ENCODE peak calls at places on chromosomes 2 and 18, in five cellular contexts. Q, E, I, K and Y are unnamed samples.
A peak's percentile ranks its signal among the peaks of the same experiment; 100 is the strongest.

GRCh38 chr2:25558262-25558661 is 115.1 kb downstream of the DTNB start:
- DNase-seq in Q (peak; percentile 76), E (no peak), I (peak; percentile 63), K (peak; percentile 41), Y (no peak)

GRCh38 chr2:24793752-24794477 is 690 bp downstream of the CENPO start:
- DNase-seq in Q (peak; percentile 40), E (no peak), I (peak; percentile 35), K (no peak), Y (no peak)

GRCh38 chr2:44918095-44918775 is 23.3 kb upstream of the SIX3 start:
- DNase-seq in Q (no peak), E (no peak), I (no peak), K (no peak), Y (no peak)

GRCh38 chr2:43605851-43606250 is 10.0 kb upstream of the THADA start:
- DNase-seq in Q (no peak), E (no peak), I (no peak), K (no peak), Y (no peak)

GRCh38 chr18:31401156-31402025 is 24.8 kb downstream of the DSG4 start:
- DNase-seq in Q (no peak), E (no peak), I (no peak), K (no peak), Y (no peak)

GRCh38 chr18:56003009-56003408 is 415.0 kb upstream of the TCF4 start:
- DNase-seq in Q (no peak), E (no peak), I (no peak), K (no peak), Y (no peak)

GRCh38 chr2:126893153-126893552 is 5.5 kb upstream of the TEX51 start:
- DNase-seq in Q (no peak), E (no peak), I (no peak), K (no peak), Y (no peak)

GRCh38 chr2:156331572-156332451 is 709 bp downstream of the NR4A2 start:
- DNase-seq in Q (no peak), E (peak; percentile 72), I (peak; percentile 83), K (peak; percentile 60), Y (peak; percentile 69)

GRCh38 chr18:79747156-79747845 is 50.4 kb upstream of the KCNG2 start:
- DNase-seq in Q (no peak), E (no peak), I (no peak), K (no peak), Y (peak; percentile 72)

GRCh38 chr2:205290299-205290698 is 392.0 kb upstream of the NRP2 start:
- DNase-seq in Q (no peak), E (no peak), I (no peak), K (no peak), Y (no peak)

GRCh38 chr18:4510709-4511108 is 55.6 kb upstream of the DLGAP1 start:
- DNase-seq in Q (peak; percentile 4), E (no peak), I (no peak), K (no peak), Y (no peak)

GRCh38 chr2:144414324-144414845 is 105.5 kb downstream of the ZEB2 start:
- DNase-seq in Q (no peak), E (peak; percentile 64), I (peak; percentile 60), K (peak; percentile 93), Y (peak; percentile 43)

GRCh38 chr2:128187032-128187654 is 96.1 kb downstream of the UGGT1 start:
- DNase-seq in Q (no peak), E (no peak), I (peak; percentile 43), K (peak; percentile 31), Y (no peak)

GRCh38 chr2:99867690-99868089 is 274.7 kb downstream of the AFF3 start:
- DNase-seq in Q (no peak), E (no peak), I (peak; percentile 78), K (no peak), Y (no peak)

GRCh38 chr2:152421521-152422367 is 86.8 kb downstream of the FMNL2 start:
- DNase-seq in Q (no peak), E (peak; percentile 87), I (peak; percentile 98), K (peak; percentile 97), Y (no peak)

GRCh38 chr18:59646228-59646945 is 50.8 kb downstream of the CCBE1 start:
- DNase-seq in Q (no peak), E (no peak), I (no peak), K (no peak), Y (no peak)

GRCh38 chr2:160125828-160126227 is 63.4 kb upstream of the PLA2R1 start:
- DNase-seq in Q (no peak), E (no peak), I (no peak), K (no peak), Y (no peak)

GRCh38 chr2:229170907-229171306 is 100.2 kb downstream of the PID1 start:
- DNase-seq in Q (no peak), E (no peak), I (no peak), K (no peak), Y (no peak)

GRCh38 chr2:1453561-1453960 is 40.3 kb downstream of the TPO start:
- DNase-seq in Q (no peak), E (no peak), I (no peak), K (no peak), Y (no peak)

GRCh38 chr18:11664286-11664685 is 24.8 kb upstream of the GNAL start:
- DNase-seq in Q (no peak), E (no peak), I (no peak), K (no peak), Y (peak; percentile 58)

GRCh38 chr2:240257940-240258580 is 117.6 kb upstream of the OTOS start:
- DNase-seq in Q (no peak), E (no peak), I (no peak), K (no peak), Y (no peak)

GRCh38 chr18:70705831-70706416 is 417.1 kb downstream of the SOCS6 start:
- DNase-seq in Q (no peak), E (no peak), I (no peak), K (no peak), Y (no peak)

GRCh38 chr18:24672165-24672950 is 211.9 kb downstream of the HRH4 start:
- DNase-seq in Q (no peak), E (no peak), I (no peak), K (no peak), Y (no peak)

GRCh38 chr2:112162956-112163355 is 24.8 kb downstream of the FBLN7 start:
- DNase-seq in Q (no peak), E (no peak), I (no peak), K (no peak), Y (peak; percentile 50)

GRCh38 chr2:112162341-112162740 is 24.2 kb downstream of the FBLN7 start:
- DNase-seq in Q (no peak), E (no peak), I (no peak), K (no peak), Y (no peak)

GRCh38 chr2:112159454-112159921 is 21.3 kb downstream of the FBLN7 start:
- DNase-seq in Q (peak; percentile 94), E (no peak), I (no peak), K (no peak), Y (peak; percentile 76)

GRCh38 chr2:112161431-112162145 is 23.4 kb downstream of the FBLN7 start:
- DNase-seq in Q (peak; percentile 13), E (no peak), I (no peak), K (no peak), Y (peak; percentile 70)

DNA sequence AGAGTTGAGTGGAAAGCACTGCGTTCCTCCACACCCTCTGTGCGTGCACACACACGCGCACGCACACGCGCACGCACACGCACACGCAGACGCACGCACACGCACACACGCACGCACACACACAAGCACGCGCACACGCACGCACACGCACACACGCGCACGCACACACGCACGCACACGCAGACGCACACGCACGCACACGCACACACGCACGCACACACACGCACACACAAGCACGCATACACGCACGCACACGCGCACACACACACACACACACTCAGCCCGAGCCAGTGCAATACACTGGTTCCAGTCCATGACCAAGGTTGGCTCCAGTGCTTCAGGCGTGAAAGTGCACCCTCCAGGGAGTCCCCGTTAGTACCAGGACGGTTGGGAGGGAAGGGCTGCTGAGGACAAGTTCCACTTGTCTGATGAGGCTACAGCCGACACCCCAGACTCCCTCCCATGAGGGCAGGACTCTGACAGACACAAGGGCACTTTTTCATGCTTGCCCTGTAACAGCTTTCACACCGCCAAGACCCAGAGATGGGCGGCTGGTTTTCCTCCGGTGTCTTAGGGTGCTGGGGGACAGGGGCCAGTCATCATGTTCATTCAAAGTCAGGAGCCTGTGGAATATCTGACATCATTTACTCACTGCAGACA is 22.5 kb downstream of the FBLN7 start:
- DNase-seq in Q (no peak), E (no peak), I (no peak), K (no peak), Y (peak; percentile 49)
- H3K4me3 ChIP-seq in Q (no peak overlapping the region), E (no peak overlapping the region), I (no peak overlapping the region), K (no peak overlapping the region), Y (no peak overlapping the region)

DNA sequence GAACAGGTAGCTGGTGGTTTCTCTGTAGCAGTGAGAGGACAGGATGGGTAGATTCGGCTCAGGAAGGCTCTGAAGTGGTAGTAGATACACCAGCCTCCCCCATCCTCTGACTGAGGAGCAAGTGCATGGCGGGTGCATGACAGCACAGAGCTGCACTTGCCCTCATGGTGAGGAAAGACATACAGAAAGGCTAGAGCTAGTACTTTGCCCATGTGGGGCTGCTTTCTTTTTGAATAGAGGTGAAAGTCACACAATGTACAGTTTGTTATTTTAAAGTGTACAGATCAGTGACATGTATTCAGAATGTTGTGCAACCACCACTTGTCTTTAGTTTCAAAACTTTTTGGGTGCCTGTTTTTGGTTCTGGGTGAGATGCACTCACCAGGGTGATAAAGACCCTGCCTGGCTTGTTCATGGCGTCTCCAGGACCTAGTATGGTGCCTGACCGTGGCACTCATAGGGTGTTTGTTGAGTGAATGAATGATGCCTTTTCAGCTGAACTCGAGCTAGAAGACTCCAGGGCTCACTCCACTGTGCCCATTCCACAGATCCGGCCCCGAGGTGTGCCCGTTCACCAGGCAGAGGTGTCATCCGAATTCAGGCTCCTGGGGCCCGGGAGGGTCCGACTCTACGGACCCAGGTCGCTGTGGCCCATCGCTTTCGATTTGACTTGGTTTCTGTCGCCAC is 421 bp upstream of the VAMP5 start:
- DNase-seq in Q (no peak), E (no peak), I (no peak), K (no peak), Y (no peak)
- H3K4me3 ChIP-seq in Q (no peak overlapping the region), E (peak overlapping the region; percentile 31), I (peak overlapping the region; percentile 58), K (peak overlapping the region; percentile 48), Y (peak overlapping the region; percentile 18)

GRCh38 chr2:190809139-190809764 is 71.4 kb upstream of the GLS start:
- DNase-seq in Q (no peak), E (no peak), I (no peak), K (no peak), Y (no peak)
- H3K4me3 ChIP-seq in Q (no peak overlapping the region), E (no peak overlapping the region), I (no peak overlapping the region), K (no peak overlapping the region), Y (no peak overlapping the region)

GRCh38 chr2:14136030-14136429 is 496.5 kb upstream of the LRATD1 start:
- DNase-seq in Q (no peak), E (no peak), I (no peak), K (no peak), Y (no peak)
- H3K4me3 ChIP-seq in Q (no peak overlapping the region), E (no peak overlapping the region), I (no peak overlapping the region), K (no peak overlapping the region), Y (no peak overlapping the region)

DNA sequence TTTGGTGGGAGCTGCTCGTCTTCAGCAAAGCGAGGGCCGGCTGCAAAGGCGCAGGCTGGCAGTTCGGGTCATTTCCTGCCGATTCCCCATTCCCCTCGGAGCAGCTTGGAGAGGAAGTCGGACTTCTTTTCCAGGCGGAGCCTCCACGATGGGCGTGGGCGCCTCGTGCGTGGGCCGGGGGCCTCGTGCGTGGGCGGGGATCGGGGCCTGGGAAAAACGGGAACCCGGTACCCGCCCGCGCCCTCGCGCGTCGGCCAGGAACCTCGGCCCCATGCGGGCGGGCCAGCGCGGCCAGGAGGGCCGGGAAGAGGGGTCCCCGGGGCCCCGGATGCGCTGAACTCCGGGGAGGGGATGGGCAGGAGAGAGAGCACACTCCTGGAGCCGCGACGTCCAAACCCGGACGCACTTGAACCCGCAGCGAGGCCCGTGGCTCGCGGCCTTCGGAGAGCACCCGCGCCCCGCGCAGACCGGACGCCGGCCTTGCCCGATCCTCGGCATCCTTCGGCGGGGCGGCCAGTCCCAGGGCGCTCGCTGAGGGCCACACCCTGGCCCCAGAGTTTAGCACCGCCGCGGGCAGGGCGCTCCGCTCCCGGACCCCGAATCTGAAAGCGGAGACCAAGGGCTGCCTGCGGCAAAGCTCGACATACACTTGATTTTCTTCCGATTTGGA is 368.4 kb downstream of the MTX2 start:
- DNase-seq in Q (no peak), E (peak; percentile 74), I (no peak), K (no peak), Y (peak; percentile 93)
- H3K4me3 ChIP-seq in Q (no peak overlapping the region), E (peak overlapping the region; percentile 69), I (peak overlapping the region; percentile 62), K (peak overlapping the region; percentile 61), Y (peak overlapping the region; percentile 50)